ENCODE peak calls at places on chromosomes 7 and 10, in four cellular contexts. One of them, this sample, is unnamed.

GRCh38 chr10:84900141-84900540 is 571.8 kb downstream of the CCSER2 start:
- DNase-seq in stimulated activated CD4-positive, alpha-beta T cell treated with anti-CD3 and anti-CD28 coated beads, Interleukin-2, amount 100 ng/mL, for 48 hours: no peak
- DNase-seq in putamen: no peak
- DNase-seq in PC-9: no peak
- DNase-seq in this sample: no peak

GRCh38 chr10:4012848-4013247 is 227.8 kb upstream of the KLF6 start:
- DNase-seq in stimulated activated CD4-positive, alpha-beta T cell treated with anti-CD3 and anti-CD28 coated beads, Interleukin-2, amount 100 ng/mL, for 48 hours: no peak
- DNase-seq in putamen: no peak
- DNase-seq in PC-9: no peak
- DNase-seq in this sample: no peak

GRCh38 chr10:125868372-125868975 is 12.6 kb downstream of the DHX32 start:
- DNase-seq in stimulated activated CD4-positive, alpha-beta T cell treated with anti-CD3 and anti-CD28 coated beads, Interleukin-2, amount 100 ng/mL, for 48 hours: no peak
- DNase-seq in putamen: no peak
- DNase-seq in PC-9: peak
- DNase-seq in this sample: no peak

GRCh38 chr10:8418631-8419030 is 364.1 kb downstream of the GATA3 start:
- DNase-seq in stimulated activated CD4-positive, alpha-beta T cell treated with anti-CD3 and anti-CD28 coated beads, Interleukin-2, amount 100 ng/mL, for 48 hours: no peak
- DNase-seq in putamen: no peak
- DNase-seq in PC-9: no peak
- DNase-seq in this sample: no peak

GRCh38 chr10:12656518-12657142 is 307.3 kb downstream of the CAMK1D start:
- DNase-seq in stimulated activated CD4-positive, alpha-beta T cell treated with anti-CD3 and anti-CD28 coated beads, Interleukin-2, amount 100 ng/mL, for 48 hours: no peak
- DNase-seq in putamen: no peak
- DNase-seq in PC-9: no peak
- DNase-seq in this sample: peak

GRCh38 chr10:100183482-100183881 is 2.3 kb downstream of the ERLIN1 start:
- DNase-seq in stimulated activated CD4-positive, alpha-beta T cell treated with anti-CD3 and anti-CD28 coated beads, Interleukin-2, amount 100 ng/mL, for 48 hours: no peak
- DNase-seq in putamen: no peak
- DNase-seq in PC-9: peak
- DNase-seq in this sample: no peak

GRCh38 chr7:86914468-86915054 is 144.9 kb downstream of the ELAPOR2 start:
- DNase-seq in stimulated activated CD4-positive, alpha-beta T cell treated with anti-CD3 and anti-CD28 coated beads, Interleukin-2, amount 100 ng/mL, for 48 hours: no peak
- DNase-seq in putamen: no peak
- DNase-seq in PC-9: no peak
- DNase-seq in this sample: no peak

GRCh38 chr10:69317175-69318086 is 39.1 kb downstream of the HK1 start:
- DNase-seq in stimulated activated CD4-positive, alpha-beta T cell treated with anti-CD3 and anti-CD28 coated beads, Interleukin-2, amount 100 ng/mL, for 48 hours: no peak
- DNase-seq in putamen: no peak
- DNase-seq in PC-9: peak
- DNase-seq in this sample: no peak

GRCh38 chr10:104076743-104077160 is 8.9 kb downstream of the COL17A1 start:
- DNase-seq in stimulated activated CD4-positive, alpha-beta T cell treated with anti-CD3 and anti-CD28 coated beads, Interleukin-2, amount 100 ng/mL, for 48 hours: no peak
- DNase-seq in putamen: peak
- DNase-seq in PC-9: peak
- DNase-seq in this sample: peak

GRCh38 chr10:67385089-67385488 is 310.9 kb downstream of the CTNNA3 start:
- DNase-seq in stimulated activated CD4-positive, alpha-beta T cell treated with anti-CD3 and anti-CD28 coated beads, Interleukin-2, amount 100 ng/mL, for 48 hours: no peak
- DNase-seq in putamen: no peak
- DNase-seq in PC-9: no peak
- DNase-seq in this sample: no peak

GRCh38 chr7:139075031-139075652 is 34.4 kb downstream of the ZC3HAV1 start:
- DNase-seq in stimulated activated CD4-positive, alpha-beta T cell treated with anti-CD3 and anti-CD28 coated beads, Interleukin-2, amount 100 ng/mL, for 48 hours: peak
- DNase-seq in putamen: peak
- DNase-seq in PC-9: peak
- DNase-seq in this sample: peak

GRCh38 chr7:55020481-55020871 is 1.7 kb downstream of the EGFR start:
- DNase-seq in stimulated activated CD4-positive, alpha-beta T cell treated with anti-CD3 and anti-CD28 coated beads, Interleukin-2, amount 100 ng/mL, for 48 hours: no peak
- DNase-seq in putamen: no peak
- DNase-seq in PC-9: peak
- DNase-seq in this sample: no peak

GRCh38 chr7:66877577-66878300 is 43.3 kb upstream of the TMEM248 start:
- DNase-seq in stimulated activated CD4-positive, alpha-beta T cell treated with anti-CD3 and anti-CD28 coated beads, Interleukin-2, amount 100 ng/mL, for 48 hours: no peak
- DNase-seq in putamen: no peak
- DNase-seq in PC-9: no peak
- DNase-seq in this sample: no peak

GRCh38 chr7:31106303-31107105 is 54.4 kb downstream of the ADCYAP1R1 start:
- DNase-seq in stimulated activated CD4-positive, alpha-beta T cell treated with anti-CD3 and anti-CD28 coated beads, Interleukin-2, amount 100 ng/mL, for 48 hours: no peak
- DNase-seq in putamen: no peak
- DNase-seq in PC-9: no peak
- DNase-seq in this sample: no peak

GRCh38 chr10:99394256-99394655 is 36.2 kb downstream of the GOT1 start:
- DNase-seq in stimulated activated CD4-positive, alpha-beta T cell treated with anti-CD3 and anti-CD28 coated beads, Interleukin-2, amount 100 ng/mL, for 48 hours: no peak
- DNase-seq in putamen: no peak
- DNase-seq in PC-9: no peak
- DNase-seq in this sample: no peak

GRCh38 chr10:128125416-128125943 is 743 bp downstream of the MKI67 start:
- DNase-seq in stimulated activated CD4-positive, alpha-beta T cell treated with anti-CD3 and anti-CD28 coated beads, Interleukin-2, amount 100 ng/mL, for 48 hours: peak
- DNase-seq in putamen: no peak
- DNase-seq in PC-9: no peak
- DNase-seq in this sample: no peak

GRCh38 chr10:93224005-93224779 is 150.5 kb downstream of the CYP26A1 start:
- DNase-seq in stimulated activated CD4-positive, alpha-beta T cell treated with anti-CD3 and anti-CD28 coated beads, Interleukin-2, amount 100 ng/mL, for 48 hours: no peak
- DNase-seq in putamen: no peak
- DNase-seq in PC-9: no peak
- DNase-seq in this sample: no peak

GRCh38 chr7:40584667-40585433 is 450.0 kb downstream of the SUGCT start:
- DNase-seq in stimulated activated CD4-positive, alpha-beta T cell treated with anti-CD3 and anti-CD28 coated beads, Interleukin-2, amount 100 ng/mL, for 48 hours: no peak
- DNase-seq in putamen: no peak
- DNase-seq in PC-9: no peak
- DNase-seq in this sample: no peak

GRCh38 chr7:155233703-155234492 is 63.8 kb upstream of the INSIG1 start:
- DNase-seq in stimulated activated CD4-positive, alpha-beta T cell treated with anti-CD3 and anti-CD28 coated beads, Interleukin-2, amount 100 ng/mL, for 48 hours: no peak
- DNase-seq in putamen: no peak
- DNase-seq in PC-9: peak
- DNase-seq in this sample: no peak

GRCh38 chr7:27165089-27165654 is at the start of gene HOXA9:
- DNase-seq in stimulated activated CD4-positive, alpha-beta T cell treated with anti-CD3 and anti-CD28 coated beads, Interleukin-2, amount 100 ng/mL, for 48 hours: no peak
- DNase-seq in putamen: no peak
- DNase-seq in PC-9: no peak
- DNase-seq in this sample: no peak

GRCh38 chr7:94513565-94513860 is 3.9 kb downstream of the CASD1 start:
- DNase-seq in stimulated activated CD4-positive, alpha-beta T cell treated with anti-CD3 and anti-CD28 coated beads, Interleukin-2, amount 100 ng/mL, for 48 hours: no peak
- DNase-seq in putamen: no peak
- DNase-seq in PC-9: no peak
- DNase-seq in this sample: no peak

GRCh38 chr10:78218833-78219490 is 185.3 kb downstream of the RPS24 start:
- DNase-seq in stimulated activated CD4-positive, alpha-beta T cell treated with anti-CD3 and anti-CD28 coated beads, Interleukin-2, amount 100 ng/mL, for 48 hours: no peak
- DNase-seq in putamen: no peak
- DNase-seq in PC-9: no peak
- DNase-seq in this sample: peak

GRCh38 chr7:2546776-2547586 is 8.3 kb downstream of the BRAT1 start:
- DNase-seq in stimulated activated CD4-positive, alpha-beta T cell treated with anti-CD3 and anti-CD28 coated beads, Interleukin-2, amount 100 ng/mL, for 48 hours: no peak
- DNase-seq in putamen: no peak
- DNase-seq in PC-9: no peak
- DNase-seq in this sample: no peak

GRCh38 chr10:11586170-11586569 is 25.3 kb downstream of the USP6NL start:
- DNase-seq in stimulated activated CD4-positive, alpha-beta T cell treated with anti-CD3 and anti-CD28 coated beads, Interleukin-2, amount 100 ng/mL, for 48 hours: no peak
- DNase-seq in putamen: no peak
- DNase-seq in PC-9: no peak
- DNase-seq in this sample: no peak

GRCh38 chr10:123841115-123841514 is 50.5 kb downstream of the CPXM2 start:
- DNase-seq in stimulated activated CD4-positive, alpha-beta T cell treated with anti-CD3 and anti-CD28 coated beads, Interleukin-2, amount 100 ng/mL, for 48 hours: no peak
- DNase-seq in putamen: no peak
- DNase-seq in PC-9: no peak
- DNase-seq in this sample: no peak

GRCh38 chr7:150339369-150339768 is 2.1 kb downstream of the RARRES2 start:
- DNase-seq in stimulated activated CD4-positive, alpha-beta T cell treated with anti-CD3 and anti-CD28 coated beads, Interleukin-2, amount 100 ng/mL, for 48 hours: no peak
- DNase-seq in putamen: no peak
- DNase-seq in PC-9: no peak
- DNase-seq in this sample: no peak

GRCh38 chr10:3784510-3785250 is at the start of gene KLF6:
- DNase-seq in stimulated activated CD4-positive, alpha-beta T cell treated with anti-CD3 and anti-CD28 coated beads, Interleukin-2, amount 100 ng/mL, for 48 hours: peak
- DNase-seq in putamen: no peak
- DNase-seq in PC-9: no peak
- DNase-seq in this sample: peak

GRCh38 chr10:25113231-25114035 is 61.4 kb upstream of the GPR158 start:
- DNase-seq in stimulated activated CD4-positive, alpha-beta T cell treated with anti-CD3 and anti-CD28 coated beads, Interleukin-2, amount 100 ng/mL, for 48 hours: peak
- DNase-seq in putamen: peak
- DNase-seq in PC-9: peak
- DNase-seq in this sample: peak

GRCh38 chr7:82443044-82443800 is at the start of gene CACNA2D1:
- DNase-seq in stimulated activated CD4-positive, alpha-beta T cell treated with anti-CD3 and anti-CD28 coated beads, Interleukin-2, amount 100 ng/mL, for 48 hours: no peak
- DNase-seq in putamen: peak
- DNase-seq in PC-9: peak
- DNase-seq in this sample: peak

GRCh38 chr10:773562-774161 is 84.2 kb upstream of the DIP2C start:
- DNase-seq in stimulated activated CD4-positive, alpha-beta T cell treated with anti-CD3 and anti-CD28 coated beads, Interleukin-2, amount 100 ng/mL, for 48 hours: no peak
- DNase-seq in putamen: no peak
- DNase-seq in PC-9: no peak
- DNase-seq in this sample: no peak

GRCh38 chr10:25334445-25334844 is 159.6 kb downstream of the GPR158 start:
- DNase-seq in stimulated activated CD4-positive, alpha-beta T cell treated with anti-CD3 and anti-CD28 coated beads, Interleukin-2, amount 100 ng/mL, for 48 hours: no peak
- DNase-seq in putamen: no peak
- DNase-seq in PC-9: no peak
- DNase-seq in this sample: no peak

GRCh38 chr7:85001493-85002345 is 185.1 kb downstream of the SEMA3D start:
- DNase-seq in stimulated activated CD4-positive, alpha-beta T cell treated with anti-CD3 and anti-CD28 coated beads, Interleukin-2, amount 100 ng/mL, for 48 hours: no peak
- DNase-seq in putamen: no peak
- DNase-seq in PC-9: no peak
- DNase-seq in this sample: no peak

GRCh38 chr10:74651565-74651964 is 174.8 kb upstream of the KAT6B start:
- DNase-seq in stimulated activated CD4-positive, alpha-beta T cell treated with anti-CD3 and anti-CD28 coated beads, Interleukin-2, amount 100 ng/mL, for 48 hours: no peak
- DNase-seq in putamen: no peak
- DNase-seq in PC-9: no peak
- DNase-seq in this sample: no peak

GRCh38 chr10:69502589-69502988 is 51.3 kb downstream of the TSPAN15 start:
- DNase-seq in stimulated activated CD4-positive, alpha-beta T cell treated with anti-CD3 and anti-CD28 coated beads, Interleukin-2, amount 100 ng/mL, for 48 hours: no peak
- DNase-seq in putamen: no peak
- DNase-seq in PC-9: no peak
- DNase-seq in this sample: no peak

GRCh38 chr10:28666751-28667467 is 10.4 kb upstream of the BAMBI start:
- DNase-seq in stimulated activated CD4-positive, alpha-beta T cell treated with anti-CD3 and anti-CD28 coated beads, Interleukin-2, amount 100 ng/mL, for 48 hours: no peak
- DNase-seq in putamen: no peak
- DNase-seq in PC-9: no peak
- DNase-seq in this sample: no peak

GRCh38 chr10:93746844-93747284 is 10.9 kb upstream of the LGI1 start:
- DNase-seq in stimulated activated CD4-positive, alpha-beta T cell treated with anti-CD3 and anti-CD28 coated beads, Interleukin-2, amount 100 ng/mL, for 48 hours: no peak
- DNase-seq in putamen: no peak
- DNase-seq in PC-9: peak
- DNase-seq in this sample: no peak

GRCh38 chr7:128836729-128837348 is 6.6 kb downstream of the FLNC start:
- DNase-seq in stimulated activated CD4-positive, alpha-beta T cell treated with anti-CD3 and anti-CD28 coated beads, Interleukin-2, amount 100 ng/mL, for 48 hours: no peak
- DNase-seq in putamen: peak
- DNase-seq in PC-9: no peak
- DNase-seq in this sample: no peak

This sample was measured in NCI-H774.